ENCODE peak calls at places on chromosomes 6 and 20, in four cellular contexts. J is K562, W is GM12878, B is HepG2. S is an unnamed sample.

GRCh38 chr20:24485981-24486380 is 16.6 kb downstream of the SYNDIG1 start:
- DNase-seq in J (no peak), W (no peak), B (no peak), S (no peak)

GRCh38 chr20:12570371-12570770 is 438.4 kb upstream of the SPTLC3 start:
- DNase-seq in J (no peak), W (no peak), B (peak), S (peak)

GRCh38 chr20:50085481-50086365 is 27.2 kb downstream of the UBE2V1 start:
- DNase-seq in J (peak), W (no peak), B (peak), S (no peak)

GRCh38 chr6:16901777-16902176 is 140.5 kb upstream of the ATXN1 start:
- DNase-seq in J (no peak), W (no peak), B (no peak), S (no peak)

GRCh38 chr6:81753709-81754678 is 1.5 kb upstream of the TENT5A start:
- DNase-seq in J (peak), W (no peak), B (peak), S (no peak)

GRCh38 chr6:134853111-134854055 is 96.5 kb downstream of the ALDH8A1 start:
- DNase-seq in J (no peak), W (no peak), B (peak), S (no peak)

GRCh38 chr20:10554285-10554684 is 119.2 kb downstream of the SLX4IP start:
- DNase-seq in J (no peak), W (no peak), B (no peak), S (no peak)

GRCh38 chr20:2042400-2042799 is 48.5 kb upstream of the PDYN start:
- DNase-seq in J (no peak), W (no peak), B (no peak), S (no peak)

GRCh38 chr6:53161481-53162009 is 12.9 kb upstream of the GCM1 start:
- DNase-seq in J (no peak), W (no peak), B (no peak), S (no peak)

GRCh38 chr6:146593978-146594377 is 4.8 kb upstream of the ADGB start:
- DNase-seq in J (no peak), W (no peak), B (no peak), S (no peak)

GRCh38 chr20:62637110-62637509 is 5.2 kb upstream of the SLCO4A1 start:
- DNase-seq in J (no peak), W (no peak), B (no peak), S (no peak)

GRCh38 chr6:42338573-42339218 is 113.0 kb downstream of the TRERF1 start:
- DNase-seq in J (no peak), W (no peak), B (no peak), S (no peak)

GRCh38 chr20:32289661-32290431 is 12.4 kb downstream of the KIF3B start:
- DNase-seq in J (no peak), W (no peak), B (peak), S (no peak)

GRCh38 chr20:38043512-38044300 is 10.2 kb downstream of the RPRD1B start:
- DNase-seq in J (no peak), W (no peak), B (no peak), S (no peak)

GRCh38 chr20:53444386-53444785 is 149.3 kb downstream of the ZNF217 start:
- DNase-seq in J (no peak), W (no peak), B (no peak), S (no peak)

GRCh38 chr6:16956371-16956770 is 145.5 kb upstream of the STMND1 start:
- DNase-seq in J (no peak), W (no peak), B (no peak), S (no peak)

GRCh38 chr6:163525926-163526325 is 111.4 kb downstream of the QKI start:
- DNase-seq in J (no peak), W (no peak), B (no peak), S (no peak)

GRCh38 chr6:90131614-90132423 is 164.8 kb downstream of the BACH2 start:
- DNase-seq in J (no peak), W (no peak), B (no peak), S (no peak)

GRCh38 chr6:62150048-62150663 is 135.9 kb downstream of the KHDRBS2 start:
- DNase-seq in J (peak), W (no peak), B (peak), S (no peak)

GRCh38 chr20:57451759-57452661 is 60.8 kb downstream of the RBM38 start:
- DNase-seq in J (peak), W (no peak), B (no peak), S (no peak)
- H3K4me3 ChIP-seq in J (no peak), W (no peak), B (no peak), S (no peak)

GRCh38 chr6:39836621-39837020 is 44.4 kb downstream of the DAAM2 start:
- DNase-seq in J (no peak), W (no peak), B (no peak), S (no peak)
- TF ChIP-seq SP1 in J (no peak), W (no peak), B (no peak), S (no peak)

DNA sequence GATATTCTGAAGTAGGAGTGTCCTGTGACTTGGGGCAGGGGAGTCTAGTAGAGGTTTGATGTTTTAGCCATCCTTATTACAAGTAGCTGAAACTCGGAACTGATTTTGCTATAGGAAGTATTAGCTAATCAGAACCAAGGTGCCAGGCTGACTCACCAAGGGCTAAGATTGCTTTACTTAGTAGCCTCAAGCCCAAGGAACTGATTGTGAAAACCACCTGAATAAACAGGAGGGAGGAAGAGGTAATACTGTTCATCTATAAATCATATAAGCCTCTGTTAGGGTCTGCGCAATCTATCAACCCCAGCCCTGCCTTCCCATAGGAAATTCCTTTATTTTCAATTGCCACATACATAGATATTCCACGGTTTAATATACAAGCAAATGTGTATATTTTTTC is 54.4 kb downstream of the GNAS start:
- DNase-seq in J (no peak), W (no peak), B (no peak), S (no peak)
- TF ChIP-seq CBX5 in J (no peak), W (no peak), B (no peak), S (no peak)

GRCh38 chr6:27889628-27890315 is 22.4 kb downstream of the OR2B2 start:
- DNase-seq in J (no peak), W (no peak), B (no peak), S (no peak)

GRCh38 chr6:27893059-27893835 is 18.9 kb downstream of the OR2B2 start:
- DNase-seq in J (peak), W (peak), B (peak), S (peak)

GRCh38 chr6:27892596-27893058 is 19.6 kb downstream of the OR2B2 start:
- DNase-seq in J (no peak), W (no peak), B (no peak), S (no peak)

GRCh38 chr6:27890351-27891299 is 21.6 kb downstream of the OR2B2 start:
- DNase-seq in J (peak), W (peak), B (no peak), S (peak)

DNA sequence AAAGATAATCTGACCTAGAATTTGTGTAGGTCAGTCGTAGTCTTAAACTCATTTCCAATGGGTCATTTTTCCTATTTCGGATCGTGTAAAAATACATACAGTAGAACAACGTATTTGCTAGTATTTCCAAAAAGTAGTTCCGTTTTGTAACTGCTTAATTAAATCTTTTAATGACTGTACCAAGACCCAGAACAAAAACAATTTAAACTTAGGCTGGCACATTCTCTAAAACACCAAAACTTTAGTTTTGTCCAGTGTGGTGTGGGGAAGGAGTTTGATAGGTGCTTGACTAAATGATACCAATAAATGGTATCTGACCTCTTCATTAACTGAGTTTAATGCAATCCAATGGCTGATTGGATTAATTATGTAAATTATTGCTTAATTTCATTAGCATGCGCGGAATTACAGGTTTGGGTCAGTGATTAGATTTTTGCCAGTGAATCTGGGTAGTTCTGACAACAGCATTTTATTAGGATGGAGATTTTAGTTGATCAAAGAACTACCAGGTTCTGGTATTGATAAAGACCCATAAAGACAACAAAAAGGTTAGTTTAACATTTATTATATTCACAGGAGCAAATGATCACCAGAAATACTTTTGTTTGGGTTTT is 20.8 kb downstream of the OR2B2 start:
- DNase-seq in J (no peak), W (no peak), B (no peak), S (no peak)
- H3K4me3 ChIP-seq in J (peak), W (peak), B (no peak), S (peak)

DNA sequence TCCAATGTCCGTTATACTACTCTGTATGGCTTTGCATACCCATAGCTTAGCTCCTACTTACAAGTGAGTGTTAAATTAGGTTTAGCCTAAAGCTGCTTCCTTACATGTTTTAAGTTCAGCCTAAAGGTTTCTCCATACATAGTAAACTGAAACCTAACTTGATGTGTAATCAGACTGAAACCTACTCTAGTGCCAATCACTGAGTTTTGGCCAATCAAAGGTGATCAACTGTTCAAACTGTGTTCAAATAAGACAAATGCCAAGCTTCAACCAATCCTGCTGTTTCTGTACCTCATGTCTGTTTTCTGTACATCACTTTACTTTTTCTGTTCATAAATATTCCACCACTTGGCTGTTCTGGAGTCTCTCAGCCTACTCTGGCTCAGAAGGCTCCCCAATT is 20.0 kb downstream of the HLA-DOA start:
- DNase-seq in J (no peak), W (no peak), B (no peak), S (no peak)
- TF ChIP-seq SP1 in J (no peak), W (no peak), B (no peak), S (no peak)

DNA sequence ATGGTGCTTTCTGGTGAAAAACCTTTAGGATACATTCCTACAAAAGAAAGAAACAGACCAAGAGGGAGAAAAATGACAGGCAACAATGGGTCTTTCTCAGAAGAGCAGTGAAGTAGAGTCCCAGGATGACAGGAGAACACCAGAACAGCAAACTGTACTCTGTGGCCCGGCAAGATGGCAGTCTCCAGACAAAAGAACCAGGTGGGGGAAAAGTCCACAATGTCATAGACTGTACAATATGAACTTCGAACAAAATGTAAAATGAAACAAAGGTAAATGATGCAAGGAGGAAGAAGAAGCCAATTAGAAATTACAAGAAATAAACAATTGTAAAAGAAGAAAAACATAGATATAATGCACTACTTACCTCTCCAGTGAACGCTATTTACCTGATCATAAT is 23.2 kb upstream of the HSF2 start:
- DNase-seq in J (no peak), W (no peak), B (no peak), S (no peak)
- TF ChIP-seq CBX5 in J (no peak), W (no peak), B (no peak), S (no peak)

GRCh38 chr6:15395087-15395486 is 149.2 kb downstream of the JARID2 start:
- DNase-seq in J (no peak), W (no peak), B (no peak), S (no peak)
- H3K4me3 ChIP-seq in J (no peak), W (no peak), B (no peak), S (no peak)

DNA sequence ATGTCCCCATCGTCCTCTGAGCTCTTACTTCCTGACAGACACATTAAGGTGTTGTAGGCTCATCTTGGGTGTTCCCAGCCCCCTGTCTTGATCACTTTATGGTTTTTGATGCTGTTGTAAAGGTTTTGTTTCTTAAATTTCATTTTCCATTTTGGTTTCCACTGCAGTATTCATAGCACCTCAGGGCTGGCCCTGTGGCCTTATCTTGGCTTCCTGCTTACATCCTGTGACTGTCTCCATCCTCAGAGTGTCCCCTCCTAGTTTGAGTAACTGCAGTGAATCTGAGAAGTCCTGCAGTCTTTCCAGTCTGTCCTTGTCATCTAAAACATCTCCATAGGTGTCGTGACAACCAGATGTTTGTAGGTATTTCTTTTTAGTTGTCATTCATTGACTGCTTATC is 50.9 kb downstream of the JARID2 start:
- DNase-seq in J (peak), W (peak), B (no peak), S (peak)
- TF ChIP-seq SP1 in J (no peak), W (no peak), B (no peak), S (no peak)

GRCh38 chr6:67814262-67814661 is 820.8 kb upstream of the ADGRB3 start:
- DNase-seq in J (no peak), W (no peak), B (no peak), S (no peak)
- TF ChIP-seq CBX5 in J (no peak), W (no peak), B (no peak), S (no peak)

DNA sequence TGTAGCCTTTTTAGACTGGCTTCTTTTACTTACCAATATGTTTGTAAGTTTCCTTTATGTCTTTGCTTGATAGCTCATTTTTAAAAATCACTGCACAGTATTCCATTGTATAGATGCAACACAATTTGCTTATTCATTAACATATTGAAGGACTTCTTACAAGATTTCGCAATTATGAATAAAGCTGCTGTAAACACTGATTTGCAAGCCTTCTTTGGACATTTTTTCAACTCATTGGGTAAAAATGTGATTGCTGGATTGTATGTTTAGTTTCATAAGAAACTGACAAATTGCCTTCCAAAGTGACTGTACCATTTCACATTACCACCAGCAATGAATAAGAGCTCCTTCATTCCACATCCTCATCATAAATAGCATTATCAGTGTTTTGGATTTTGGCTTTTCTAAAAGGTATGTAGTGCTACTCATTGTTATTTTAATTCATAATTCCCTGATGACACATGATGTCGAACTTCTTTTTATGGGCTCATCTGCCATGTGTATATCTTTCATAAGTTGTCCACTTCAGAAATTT is 80.7 kb downstream of the TFAP2B start:
- DNase-seq in J (no peak), W (no peak), B (no peak), S (no peak)
- H3K4me3 ChIP-seq in J (no peak), W (no peak), B (no peak), S (no peak)